ENCODE peak calls at places on chromosomes 2 and 18, in seven cellular contexts. Z is NCI-H1105, N is LoVo, T is posterior cingulate gyrus, S is HFF-Myc, U is HuH-7.5, K is CD14-positive monocyte. R is an unnamed sample.

GRCh38 chr2:62305421-62306176 is 109.7 kb downstream of the B3GNT2 start:
- DNase-seq in Z (no peak), N (no peak), T (no peak), S (no peak), U (no peak), K (no peak), R (no peak)

GRCh38 chr2:209208211-209208610 is 215.6 kb upstream of the MAP2 start:
- DNase-seq in Z (no peak), N (peak), T (no peak), S (no peak), U (no peak), K (no peak), R (no peak)

GRCh38 chr2:149342509-149342908 is 12.1 kb downstream of the LYPD6 start:
- DNase-seq in Z (no peak), N (no peak), T (no peak), S (no peak), U (no peak), K (no peak), R (no peak)

GRCh38 chr18:39749154-39749553 is 2183.6 kb upstream of the CELF4 start:
- DNase-seq in Z (no peak), N (peak), T (no peak), S (no peak), U (no peak), K (no peak), R (no peak)

GRCh38 chr2:236919209-236919608 is 166.5 kb upstream of the COPS8 start:
- DNase-seq in Z (no peak), N (no peak), T (no peak), S (no peak), U (no peak), K (no peak), R (no peak)

GRCh38 chr2:74317696-74318095 is 25.5 kb downstream of the SLC4A5 start:
- DNase-seq in Z (peak), N (no peak), T (no peak), S (no peak), U (no peak), K (no peak), R (no peak)

GRCh38 chr2:56519806-56520205 is 336.0 kb downstream of the CCDC85A start:
- DNase-seq in Z (no peak), N (no peak), T (no peak), S (no peak), U (no peak), K (no peak), R (no peak)

GRCh38 chr18:61901334-61901986 is 8.7 kb upstream of the RNF152 start:
- DNase-seq in Z (peak), N (peak), T (no peak), S (no peak), U (peak), K (no peak), R (no peak)

GRCh38 chr2:197054437-197054836 is 127.9 kb upstream of the PGAP1 start:
- DNase-seq in Z (no peak), N (peak), T (no peak), S (no peak), U (no peak), K (no peak), R (no peak)

GRCh38 chr2:61950133-61950560 is 44.7 kb downstream of the COMMD1 start:
- DNase-seq in Z (no peak), N (no peak), T (no peak), S (no peak), U (no peak), K (no peak), R (no peak)

GRCh38 chr2:73088703-73089102 is 17.2 kb upstream of the SFXN5 start:
- DNase-seq in Z (no peak), N (no peak), T (no peak), S (no peak), U (no peak), K (no peak), R (no peak)

GRCh38 chr18:11112218-11112750 is 37.1 kb downstream of the PIEZO2 start:
- DNase-seq in Z (no peak), N (no peak), T (no peak), S (no peak), U (no peak), K (no peak), R (no peak)

R was measured in amygdala.